ENCODE peak calls at places on chromosomes 2 and 18, in seven cellular contexts. Q is Caco-2; A is LoVo; V is choroid plexus epithelial cell; G is activated CD8-positive, alpha-beta memory T cell treated with anti-CD3 and anti-CD28 coated beads for 1 hour; C is omental fat pad; R is HTR-8/SVneo. Z is an unnamed sample.

GRCh38 chr2:68739261-68740183 is 4.9 kb downstream of the ARHGAP25 start:
- DNase-seq in Q (no peak), A (no peak), V (no peak), G (no peak), C (no peak), R (no peak), Z (peak)

GRCh38 chr2:110793034-110793433 is 60.7 kb downstream of the ACOXL start:
- DNase-seq in Q (no peak), A (no peak), V (no peak), G (no peak), C (no peak), R (no peak), Z (no peak)

GRCh38 chr2:15031745-15032240 is 399.3 kb downstream of the LRATD1 start:
- DNase-seq in Q (peak), A (no peak), V (no peak), G (no peak), C (no peak), R (no peak), Z (no peak)

GRCh38 chr2:31231571-31232287 is 2.2 kb upstream of the EHD3 start:
- DNase-seq in Q (no peak), A (no peak), V (no peak), G (no peak), C (no peak), R (no peak), Z (no peak)

GRCh38 chr2:33213648-33214047 is 262.8 kb upstream of the RASGRP3 start:
- DNase-seq in Q (no peak), A (no peak), V (no peak), G (no peak), C (no peak), R (no peak), Z (no peak)

GRCh38 chr18:69725855-69726508 is 221.7 kb downstream of the CD226 start:
- DNase-seq in Q (no peak), A (no peak), V (no peak), G (no peak), C (no peak), R (no peak), Z (no peak)

GRCh38 chr18:30093376-30093775 is 949.2 kb downstream of the DSC3 start:
- DNase-seq in Q (no peak), A (no peak), V (peak), G (no peak), C (no peak), R (no peak), Z (no peak)

GRCh38 chr2:218081695-218082094 is 12.6 kb downstream of the RUFY4 start:
- DNase-seq in Q (no peak), A (no peak), V (peak), G (no peak), C (no peak), R (peak), Z (no peak)

GRCh38 chr2:135055182-135055786 is 3.2 kb downstream of the RAB3GAP1 start:
- DNase-seq in Q (no peak), A (no peak), V (peak), G (no peak), C (no peak), R (no peak), Z (no peak)

GRCh38 chr18:76212958-76213357 is 282.1 kb downstream of the ZNF516 start:
- DNase-seq in Q (no peak), A (no peak), V (no peak), G (no peak), C (no peak), R (no peak), Z (no peak)

GRCh38 chr18:69838620-69839411 is 108.9 kb downstream of the CD226 start:
- DNase-seq in Q (peak), A (no peak), V (no peak), G (no peak), C (no peak), R (no peak), Z (no peak)

GRCh38 chr18:35267161-35267651 is 22.8 kb downstream of the ZSCAN30 start:
- DNase-seq in Q (peak), A (no peak), V (peak), G (peak), C (peak), R (no peak), Z (no peak)

GRCh38 chr2:196249171-196249570 is 77.8 kb upstream of the STK17B start:
- DNase-seq in Q (no peak), A (no peak), V (no peak), G (no peak), C (no peak), R (no peak), Z (no peak)

GRCh38 chr2:68734688-68735525 is at the start of gene ARHGAP25:
- DNase-seq in Q (no peak), A (no peak), V (no peak), G (no peak), C (no peak), R (no peak), Z (peak)